ENCODE peak calls at places on chromosomes 7 and 10, in ten cellular contexts. T is tibial nerve, E is gastrocnemius medialis, B is Peyer's patch, F is body of pancreas, V is left ventricle myocardium inferior, S is neural progenitor cell, G is fibroblast of lung, I is pancreas, J is thyroid gland. D is an unnamed sample. For H3K27me3, the result is how much of the 10 kb centered on the place peaks cover.

GRCh38 chr10:44567471-44567870 is 182.6 kb upstream of the CXCL12 start:
- DNase-seq in T (no peak), E (no peak), B (no peak), F (no peak), V (no peak), S (no peak), G (peak), I (no peak), J (no peak), D (no peak)

GRCh38 chr10:128011059-128011979 is 104.4 kb downstream of the PTPRE start:
- DNase-seq in T (peak), E (peak), B (peak), F (peak), V (peak), S (peak), G (peak), I (peak), J (peak), D (no peak)

GRCh38 chr10:69092959-69093850 is 5.3 kb downstream of the SRGN start:
- DNase-seq in T (peak), E (peak), B (no peak), F (peak), V (peak), S (peak), G (peak), I (no peak), J (peak), D (peak)

GRCh38 chr10:3091346-3091787 is 24.0 kb downstream of the PFKP start:
- DNase-seq in T (no peak), E (no peak), B (no peak), F (no peak), V (no peak), S (no peak), G (peak), I (no peak), J (peak), D (peak)

GRCh38 chr10:118013078-118013568 is 33.6 kb downstream of the RAB11FIP2 start:
- DNase-seq in T (no peak), E (no peak), B (no peak), F (no peak), V (no peak), S (peak), G (no peak), I (no peak), J (no peak), D (no peak)

GRCh38 chr10:99850041-99850766 is 67.8 kb downstream of the ABCC2 start:
- DNase-seq in T (no peak), E (no peak), B (no peak), F (no peak), V (no peak), S (no peak), G (no peak), I (no peak), J (no peak), D (no peak)

GRCh38 chr10:120999868-121000267 is 148.7 kb downstream of the WDR11 start:
- DNase-seq in T (no peak), E (no peak), B (no peak), F (no peak), V (no peak), S (peak), G (no peak), I (no peak), J (no peak), D (no peak)

GRCh38 chr7:66505531-66506451 is 122.9 kb upstream of the KCTD7 start:
- DNase-seq in T (no peak), E (no peak), B (no peak), F (peak), V (no peak), S (no peak), G (peak), I (peak), J (peak), D (no peak)

GRCh38 chr7:92833766-92834605 is 2.4 kb downstream of the CDK6 start:
- DNase-seq in T (peak), E (peak), B (peak), F (peak), V (peak), S (peak), G (peak), I (peak), J (peak), D (peak)

GRCh38 chr10:97503413-97503812 is 4.7 kb downstream of the UBTD1 start:
- DNase-seq in T (no peak), E (peak), B (no peak), F (no peak), V (peak), S (no peak), G (no peak), I (no peak), J (peak), D (no peak)

GRCh38 chr10:103265712-103266329 is 11.1 kb upstream of the INA start:
- DNase-seq in T (peak), E (no peak), B (no peak), F (peak), V (no peak), S (peak), G (peak), I (peak), J (peak), D (no peak)

GRCh38 chr7:135790371-135790977 is 41.9 kb upstream of the FAM180A start:
- DNase-seq in T (no peak), E (no peak), B (no peak), F (no peak), V (no peak), S (no peak), G (no peak), I (no peak), J (no peak), D (no peak)

GRCh38 chr7:123647106-123647730 is 8.4 kb upstream of the LMOD2 start:
- DNase-seq in T (no peak), E (no peak), B (no peak), F (no peak), V (no peak), S (no peak), G (no peak), I (no peak), J (no peak), D (peak)

GRCh38 chr10:79063661-79064490 is 4.9 kb upstream of the ZMIZ1 start:
- DNase-seq in T (no peak), E (no peak), B (peak), F (peak), V (peak), S (no peak), G (no peak), I (peak), J (no peak), D (no peak)

GRCh38 chr7:95199779-95200558 is 124.4 kb downstream of the PON1 start:
- DNase-seq in T (peak), E (peak), B (no peak), F (peak), V (no peak), S (peak), G (peak), I (no peak), J (peak), D (peak)

GRCh38 chr10:15725603-15726002 is 5.9 kb upstream of the ITGA8 start:
- DNase-seq in T (peak), E (no peak), B (no peak), F (no peak), V (no peak), S (peak), G (peak), I (no peak), J (no peak), D (peak)

GRCh38 chr10:13613519-13613918 is 26.8 kb downstream of the PRPF18 start:
- DNase-seq in T (peak), E (no peak), B (no peak), F (no peak), V (no peak), S (peak), G (peak), I (no peak), J (no peak), D (no peak)

GRCh38 chr7:96224682-96225081 is 97.2 kb downstream of the SLC25A13 start:
- DNase-seq in T (no peak), E (no peak), B (no peak), F (no peak), V (no peak), S (peak), G (no peak), I (no peak), J (no peak), D (no peak)

GRCh38 chr10:77296534-77297369 is 340.9 kb downstream of the KCNMA1 start:
- DNase-seq in T (no peak), E (no peak), B (no peak), F (no peak), V (no peak), S (peak), G (no peak), I (no peak), J (no peak), D (no peak)

GRCh38 chr7:69635572-69636190 is 37.4 kb downstream of the AUTS2 start:
- DNase-seq in T (no peak), E (no peak), B (no peak), F (no peak), V (no peak), S (no peak), G (peak), I (no peak), J (no peak), D (no peak)

GRCh38 chr10:97531401-97531985 is 32.8 kb downstream of the UBTD1 start:
- DNase-seq in T (no peak), E (no peak), B (no peak), F (no peak), V (no peak), S (no peak), G (peak), I (no peak), J (no peak), D (no peak)

GRCh38 chr10:64379898-64380297 is 858.7 kb downstream of the REEP3 start:
- DNase-seq in T (no peak), E (no peak), B (no peak), F (no peak), V (no peak), S (no peak), G (no peak), I (no peak), J (no peak), D (no peak)

GRCh38 chr10:55063817-55064216 is 262.8 kb upstream of the PCDH15 start:
- DNase-seq in T (no peak), E (no peak), B (no peak), F (no peak), V (no peak), S (no peak), G (peak), I (no peak), J (no peak), D (peak)

GRCh38 chr7:128909605-128910568 is 622 bp downstream of the KCP start:
- DNase-seq in T (no peak), E (no peak), B (no peak), F (peak), V (no peak), S (peak), G (peak), I (no peak), J (peak), D (no peak)

GRCh38 chr10:71244638-71245419 is 32.5 kb downstream of the UNC5B start:
- DNase-seq in T (peak), E (peak), B (peak), F (peak), V (peak), S (no peak), G (peak), I (no peak), J (peak), D (no peak)

GRCh38 chr10:58642283-58642682 is 129.6 kb downstream of the BICC1 start:
- DNase-seq in T (no peak), E (no peak), B (no peak), F (no peak), V (no peak), S (no peak), G (peak), I (no peak), J (no peak), D (no peak)

GRCh38 chr10:101375073-101375472 is 21.1 kb downstream of the BTRC start:
- DNase-seq in T (no peak), E (no peak), B (no peak), F (no peak), V (no peak), S (no peak), G (no peak), I (no peak), J (no peak), D (no peak)
- TF ChIP-seq CTCF in T (no peak), E (no peak), B (no peak), F (no peak), V (no peak), S (no peak), G (no peak), I (no peak), J (no peak), D (no peak)

DNA sequence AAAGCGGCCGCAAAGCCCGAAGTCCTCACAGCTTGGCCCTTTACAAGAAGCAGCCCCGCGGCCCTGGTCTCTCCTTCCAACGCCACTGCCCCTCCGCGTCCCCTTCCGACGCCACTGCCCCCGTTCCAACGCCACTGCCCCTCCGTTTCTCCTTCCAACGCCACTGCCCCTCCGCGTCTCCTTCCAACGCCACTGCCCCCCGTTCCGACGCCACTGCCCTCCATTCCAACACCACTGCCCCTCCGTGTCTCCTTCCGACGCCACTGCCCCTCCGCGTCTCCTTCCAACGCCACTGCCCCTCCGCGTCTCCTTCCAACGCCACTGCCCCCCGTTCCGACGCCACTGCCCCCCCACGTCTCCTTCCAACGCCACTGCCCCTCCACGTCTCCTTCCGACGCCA is 33.1 kb downstream of the AP5Z1 start:
- DNase-seq in T (no peak), E (no peak), B (no peak), F (no peak), V (no peak), S (no peak), G (no peak), I (no peak), J (no peak), D (no peak)
- H3K27me3 ChIP-seq in T (under half), E (under half), B (under half), F (under half), V (under half), S (under half), G (under half), I (under half), J (under half), D (under half)

DNA sequence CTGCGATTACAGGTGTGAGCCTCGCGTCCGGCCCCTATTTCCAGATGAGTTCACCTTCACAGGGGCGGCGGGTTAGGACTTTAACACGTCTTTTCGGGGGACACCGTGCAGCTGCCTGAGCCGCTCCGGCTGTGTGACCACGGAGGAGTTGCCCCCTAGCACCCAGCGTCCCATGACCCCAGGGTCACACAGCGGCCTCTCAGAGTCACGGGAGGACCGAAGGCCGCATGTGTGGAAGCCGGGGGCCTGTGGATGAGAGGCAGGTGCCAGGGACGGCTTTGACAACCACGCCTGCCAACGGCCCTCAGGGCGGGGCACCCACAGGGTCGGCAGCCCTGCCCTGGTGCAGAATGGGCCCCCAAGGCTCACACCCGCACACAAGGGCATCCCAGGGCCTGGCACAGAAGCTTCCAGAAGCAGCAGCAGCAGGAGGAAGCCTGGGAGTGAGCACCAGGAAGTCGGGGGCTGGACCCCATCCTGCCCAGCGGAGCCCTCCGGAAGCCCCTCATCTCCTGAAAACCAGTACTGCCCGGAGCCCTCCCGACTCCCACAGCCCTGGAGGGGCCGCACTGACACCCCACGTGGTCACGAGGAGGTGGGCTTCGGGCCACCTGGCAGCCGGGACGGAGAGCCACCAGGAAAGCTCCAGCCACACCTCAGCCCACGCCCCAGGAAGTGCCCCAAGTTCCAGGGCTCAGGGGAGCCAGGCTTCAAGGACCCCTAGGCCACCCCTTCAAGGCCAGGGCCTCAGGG is 32.7 kb downstream of the ADAP1 start:
- DNase-seq in T (no peak), E (peak), B (peak), F (peak), V (peak), S (no peak), G (no peak), I (peak), J (peak), D (no peak)
- H3K27ac ChIP-seq in T (peak), E (no peak), B (peak), F (no peak), V (no peak), S (no peak), G (no peak), I (no peak), J (no peak), D (no peak)

DNA sequence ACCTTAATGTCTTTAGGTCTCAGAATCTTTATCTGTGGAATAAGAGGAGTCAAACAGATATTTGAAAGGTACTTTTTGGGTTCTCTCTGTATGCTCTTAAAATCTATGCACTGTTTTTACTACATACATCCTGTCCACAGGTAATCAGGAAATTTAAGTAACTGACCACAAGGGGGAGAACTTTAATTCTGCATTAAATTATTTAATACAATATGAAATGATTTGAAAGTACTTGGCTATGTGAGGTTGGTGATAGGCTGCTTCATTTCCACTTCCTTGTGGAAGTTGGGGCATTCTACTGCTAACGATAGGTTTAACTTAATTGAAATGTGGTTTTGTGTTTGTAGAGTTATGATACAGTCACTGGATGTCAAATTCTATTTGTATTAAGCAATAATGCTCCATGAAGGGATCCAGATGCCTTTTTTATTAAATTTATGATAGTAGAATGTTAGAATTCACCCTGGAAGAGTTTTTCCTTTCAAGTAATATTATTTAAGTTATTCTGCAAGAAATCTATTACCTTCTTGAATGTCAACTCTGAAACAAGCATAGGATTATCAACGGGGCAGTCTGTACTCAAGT is 6.0 kb downstream of the TEX47 start:
- DNase-seq in T (no peak), E (no peak), B (no peak), F (no peak), V (no peak), S (peak), G (peak), I (no peak), J (no peak), D (no peak)
- TF ChIP-seq CTCF in T (peak), E (no peak), B (no peak), F (peak), V (peak), S (peak), G (peak), I (peak), J (no peak), D (peak)

DNA sequence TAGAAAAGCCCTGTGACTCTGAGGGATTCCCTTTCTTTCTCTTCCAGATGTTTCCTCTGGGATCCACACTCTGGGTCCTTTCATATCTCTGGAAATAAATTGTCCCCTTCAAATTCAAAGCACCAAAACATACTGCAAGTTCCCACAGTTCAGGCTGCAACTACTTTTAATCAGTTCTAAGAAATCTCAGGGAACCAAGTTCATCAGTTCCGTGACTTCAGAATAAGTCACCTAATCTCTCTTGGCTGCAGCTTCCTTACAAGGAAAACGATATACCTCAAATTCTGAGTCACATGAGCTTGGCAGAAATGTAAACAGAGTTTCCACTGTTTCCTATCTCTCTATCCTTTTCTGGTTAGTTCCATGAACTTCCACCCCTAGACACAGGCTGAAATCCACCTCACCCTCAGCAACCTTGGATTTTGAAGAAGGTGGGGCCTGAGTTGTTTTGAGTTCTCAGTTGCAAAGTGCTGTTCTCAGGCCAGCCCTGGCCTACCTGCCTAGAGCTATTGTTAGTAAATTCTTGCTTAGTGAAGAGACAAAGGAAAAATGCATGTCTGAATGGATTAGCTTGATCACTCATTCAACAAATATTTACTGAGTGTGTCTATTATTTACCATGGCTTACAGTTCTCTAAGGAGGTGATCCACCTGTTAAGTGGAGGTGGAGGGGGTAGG is 59.3 kb upstream of the IL6 start:
- DNase-seq in T (no peak), E (no peak), B (no peak), F (no peak), V (no peak), S (no peak), G (peak), I (no peak), J (no peak), D (peak)
- H3K27me3 ChIP-seq in T (under half), E (under half), B (under half), F (under half), V (under half), S (under half), G (under half), I (under half), J (under half), D (under half)

GRCh38 chr10:96378741-96379140 is 19.9 kb upstream of the OPALIN start:
- DNase-seq in T (no peak), E (no peak), B (no peak), F (no peak), V (no peak), S (no peak), G (no peak), I (no peak), J (no peak), D (no peak)
- H3K27ac ChIP-seq in T (no peak), E (no peak), B (no peak), F (no peak), V (peak), S (no peak), G (no peak), I (no peak), J (no peak), D (no peak)

DNA sequence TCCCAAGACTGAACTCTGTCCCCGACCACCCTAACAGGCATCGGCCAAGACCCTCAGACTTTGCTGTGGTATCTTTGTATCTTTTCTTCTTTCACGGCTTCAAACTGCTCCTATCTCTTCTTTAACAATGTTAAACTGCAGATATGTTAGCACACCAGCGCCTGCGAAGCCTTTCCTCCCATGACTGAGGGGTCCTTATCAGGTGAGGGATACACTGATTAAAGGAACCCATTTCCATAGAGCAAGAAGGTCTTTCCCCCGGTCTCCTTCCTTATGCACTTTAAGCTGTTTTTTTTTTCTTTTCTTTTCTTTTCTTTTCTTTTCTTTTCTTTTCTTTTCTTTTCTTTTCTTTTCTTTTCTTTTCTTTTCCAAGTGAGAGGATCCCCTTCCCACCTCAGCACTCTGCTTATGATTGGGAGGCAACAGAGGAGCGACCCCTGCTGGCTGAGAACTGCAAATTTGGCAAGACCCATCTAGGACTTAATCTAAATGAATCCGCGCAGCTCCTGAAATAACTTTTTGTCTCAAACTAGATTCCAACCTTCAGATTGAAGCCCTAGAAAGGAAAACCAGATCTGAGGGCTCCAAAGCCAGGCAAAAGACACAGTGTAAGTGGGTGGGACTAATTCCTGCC is 109.9 kb downstream of the ITGB8 start:
- DNase-seq in T (no peak), E (no peak), B (no peak), F (peak), V (no peak), S (peak), G (peak), I (peak), J (peak), D (no peak)
- TF ChIP-seq CTCF in T (no peak), E (no peak), B (no peak), F (peak), V (peak), S (peak), G (peak), I (peak), J (no peak), D (peak)